ENCODE peak calls at places on chromosomes 12 and 14, in ten cellular contexts. P, L, X, E, C, U, A, I, Y and Z are unnamed samples.

GRCh38 chr14:100115726-100116125 is 43.7 kb downstream of the DEGS2 start:
- DNase-seq in P (no peak), L (no peak), X (no peak), E (no peak), C (no peak), U (no peak), A (no peak), I (no peak), Y (no peak), Z (no peak)

GRCh38 chr12:15522574-15523187 is 200.4 kb downstream of the PTPRO start:
- DNase-seq in P (peak; percentile 34), L (no peak), X (peak; percentile 39), E (no peak), C (no peak), U (peak; percentile 69), A (peak; percentile 38), I (no peak), Y (no peak), Z (peak; percentile 25)

GRCh38 chr14:29348504-29348903 is 579.1 kb downstream of the PRKD1 start:
- DNase-seq in P (peak; percentile 21), L (no peak), X (peak; percentile 1), E (no peak), C (no peak), U (no peak), A (no peak), I (no peak), Y (no peak), Z (no peak)

GRCh38 chr12:124527861-124528561 is 39.4 kb downstream of the NCOR2 start:
- DNase-seq in P (no peak), L (no peak), X (no peak), E (peak; percentile 76), C (no peak), U (peak; percentile 56), A (no peak), I (no peak), Y (no peak), Z (no peak)

GRCh38 chr14:69703047-69704046 is 63.6 kb upstream of the SRSF5 start:
- DNase-seq in P (no peak), L (no peak), X (no peak), E (no peak), C (no peak), U (no peak), A (peak; percentile 61), I (no peak), Y (no peak), Z (no peak)

GRCh38 chr14:61455351-61455750 is 134.0 kb downstream of the PRKCH start:
- DNase-seq in P (no peak), L (no peak), X (no peak), E (no peak), C (no peak), U (no peak), A (no peak), I (peak; percentile 23), Y (no peak), Z (no peak)

GRCh38 chr12:27237790-27238771 is 6.0 kb upstream of the STK38L start:
- DNase-seq in P (peak; percentile 63), L (no peak), X (no peak), E (no peak), C (no peak), U (no peak), A (no peak), I (no peak), Y (no peak), Z (no peak)

GRCh38 chr12:125125271-125125670 is 60.0 kb downstream of the AACS start:
- DNase-seq in P (no peak), L (peak; percentile 34), X (no peak), E (no peak), C (no peak), U (no peak), A (no peak), I (no peak), Y (peak; percentile 71), Z (no peak)

GRCh38 chr14:55834390-55834789 is 254.4 kb downstream of the KTN1 start:
- DNase-seq in P (no peak), L (no peak), X (no peak), E (no peak), C (no peak), U (no peak), A (no peak), I (no peak), Y (no peak), Z (no peak)

GRCh38 chr14:29927596-29928341 is at the start of gene PRKD1:
- DNase-seq in P (peak; percentile 62), L (peak; percentile 65), X (peak; percentile 66), E (peak; percentile 68), C (peak; percentile 72), U (peak; percentile 73), A (peak; percentile 28), I (peak; percentile 59), Y (peak; percentile 51), Z (peak; percentile 79)

GRCh38 chr12:109915171-109916040 is 15.3 kb downstream of the TCHP start:
- DNase-seq in P (no peak), L (no peak), X (no peak), E (no peak), C (no peak), U (no peak), A (no peak), I (no peak), Y (no peak), Z (peak; percentile 95)

GRCh38 chr14:54617467-54617866 is 50.5 kb downstream of the SAMD4A start:
- DNase-seq in P (peak; percentile 50), L (no peak), X (no peak), E (no peak), C (no peak), U (no peak), A (no peak), I (no peak), Y (no peak), Z (no peak)

GRCh38 chr14:93759781-93760307 is 28.4 kb downstream of the PRIMA1 start:
- DNase-seq in P (no peak), L (no peak), X (no peak), E (no peak), C (peak; percentile 35), U (no peak), A (no peak), I (no peak), Y (peak; percentile 32), Z (no peak)

GRCh38 chr14:41446008-41446407 is 160.7 kb upstream of the LRFN5 start:
- DNase-seq in P (no peak), L (no peak), X (no peak), E (no peak), C (no peak), U (peak; percentile 81), A (no peak), I (no peak), Y (no peak), Z (no peak)

GRCh38 chr12:106675651-106676435 is 93.0 kb downstream of the RFX4 start:
- DNase-seq in P (no peak), L (no peak), X (no peak), E (no peak), C (no peak), U (no peak), A (no peak), I (no peak), Y (no peak), Z (no peak)

GRCh38 chr12:122303068-122303467 is 36.8 kb upstream of the VPS33A start:
- DNase-seq in P (no peak), L (no peak), X (no peak), E (no peak), C (no peak), U (no peak), A (no peak), I (no peak), Y (no peak), Z (no peak)

GRCh38 chr12:122304924-122305323 is 38.6 kb upstream of the VPS33A start:
- DNase-seq in P (peak; percentile 46), L (no peak), X (no peak), E (no peak), C (no peak), U (no peak), A (no peak), I (no peak), Y (no peak), Z (no peak)

GRCh38 chr12:122309564-122310121 is 43.3 kb upstream of the VPS33A start:
- DNase-seq in P (peak; percentile 31), L (no peak), X (no peak), E (no peak), C (no peak), U (no peak), A (no peak), I (no peak), Y (no peak), Z (no peak)

GRCh38 chr12:122308811-122309210 is 42.5 kb upstream of the VPS33A start:
- DNase-seq in P (peak; percentile 67), L (no peak), X (peak; percentile 34), E (no peak), C (no peak), U (no peak), A (no peak), I (no peak), Y (no peak), Z (no peak)

DNA sequence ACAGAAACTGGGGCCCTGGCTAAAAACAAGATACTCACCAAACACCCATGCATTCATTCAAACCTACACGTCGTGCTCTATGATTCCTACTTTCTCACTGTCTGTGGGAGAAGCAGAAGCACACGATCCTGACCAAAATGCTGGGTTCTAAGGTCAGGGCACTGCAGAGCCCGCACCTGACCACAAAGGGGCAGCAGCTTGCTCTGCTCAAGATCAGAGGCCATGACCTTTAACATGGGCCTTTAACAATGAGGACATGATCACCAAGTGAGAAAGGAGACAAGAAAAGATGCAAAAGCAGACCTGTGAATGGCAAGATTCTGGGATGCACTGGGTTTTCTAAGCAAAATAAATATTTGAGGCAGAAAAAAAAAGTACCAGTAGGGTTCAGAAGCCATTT is 40.1 kb upstream of the VPS33A start:
- DNase-seq in P (no peak), L (no peak), X (no peak), E (no peak), C (no peak), U (peak; percentile 72), A (peak; percentile 21), I (no peak), Y (no peak), Z (no peak)
- TF ChIP-seq CTCF in P (no peak), L (no peak), X (no peak), E (no peak), C (no peak), U (peak; percentile 79), A (peak; percentile 70), I (no peak), Y (no peak), Z (no peak)

GRCh38 chr12:130966443-130967030 is 12.8 kb downstream of the ADGRD1 start:
- DNase-seq in P (no peak), L (no peak), X (no peak), E (no peak), C (no peak), U (no peak), A (no peak), I (no peak), Y (no peak), Z (no peak)
- H3K27ac ChIP-seq in P (no peak overlapping the region), L (no peak overlapping the region), X (no peak overlapping the region), E (no peak overlapping the region), C (no peak overlapping the region), U (no peak overlapping the region), A (no peak overlapping the region), I (no peak overlapping the region), Y (no peak overlapping the region), Z (no peak overlapping the region)

GRCh38 chr12:31897791-31898503 is 61.3 kb upstream of the RESF1 start:
- DNase-seq in P (no peak), L (peak; percentile 53), X (peak; percentile 35), E (no peak), C (no peak), U (peak; percentile 80), A (no peak), I (no peak), Y (peak; percentile 22), Z (peak; percentile 26)
- H3K4me3 ChIP-seq in P (no peak overlapping the region), L (no peak overlapping the region), X (no peak overlapping the region), E (no peak overlapping the region), C (no peak overlapping the region), U (no peak overlapping the region), A (no peak overlapping the region), I (no peak overlapping the region), Y (no peak overlapping the region), Z (no peak overlapping the region)

GRCh38 chr12:49789992-49790391 is 38.2 kb downstream of the NCKAP5L start:
- DNase-seq in P (no peak), L (no peak), X (no peak), E (no peak), C (no peak), U (peak; percentile 89), A (peak; percentile 37), I (no peak), Y (no peak), Z (no peak)
- TF ChIP-seq CTCF in P (peak; percentile 6), L (no peak), X (no peak), E (no peak), C (no peak), U (peak; percentile 55), A (no peak), I (no peak), Y (no peak), Z (no peak)